ENCODE peak calls at places on chromosomes 12 and 14, in six cellular contexts. One of them, this sample, is unnamed.

GRCh38 chr14:39739796-39740195 is 307.6 kb upstream of the FBXO33 start:
- DNase-seq in AG09309: no peak
- DNase-seq in bronchial epithelial cell: no peak
- DNase-seq in AG08396: no peak
- DNase-seq in WTC11: no peak
- DNase-seq in brain microvascular endothelial cell: no peak
- DNase-seq in this sample: no peak

GRCh38 chr12:100215209-100215608 is 14.6 kb downstream of the ACTR6 start:
- DNase-seq in WTC11: no peak
- DNase-seq in brain microvascular endothelial cell: no peak
- DNase-seq in bronchial epithelial cell: peak
- DNase-seq in AG09309: no peak
- DNase-seq in AG08396: no peak
- DNase-seq in this sample: peak

GRCh38 chr12:2333516-2333915 is 280.7 kb downstream of the CACNA1C start:
- DNase-seq in AG09309: no peak
- DNase-seq in AG08396: no peak
- DNase-seq in WTC11: no peak
- DNase-seq in bronchial epithelial cell: no peak
- DNase-seq in brain microvascular endothelial cell: no peak
- DNase-seq in this sample: no peak

GRCh38 chr12:5260086-5260485 is 171.8 kb upstream of the NTF3 start:
- DNase-seq in bronchial epithelial cell: no peak
- DNase-seq in WTC11: no peak
- DNase-seq in AG08396: no peak
- DNase-seq in AG09309: no peak
- DNase-seq in brain microvascular endothelial cell: no peak
- DNase-seq in this sample: no peak

GRCh38 chr14:90419200-90419599 is 22.4 kb downstream of the CALM1 start:
- DNase-seq in AG08396: peak
- DNase-seq in bronchial epithelial cell: peak
- DNase-seq in AG09309: peak
- DNase-seq in WTC11: no peak
- DNase-seq in brain microvascular endothelial cell: peak
- DNase-seq in this sample: peak

GRCh38 chr14:81435578-81436295 is 35.6 kb upstream of the STON2 start:
- DNase-seq in bronchial epithelial cell: peak
- DNase-seq in AG08396: peak
- DNase-seq in brain microvascular endothelial cell: no peak
- DNase-seq in WTC11: peak
- DNase-seq in AG09309: no peak
- DNase-seq in this sample: no peak

GRCh38 chr12:112936927-112937326 is 1.3 kb upstream of the OAS3 start:
- DNase-seq in AG09309: no peak
- DNase-seq in bronchial epithelial cell: peak
- DNase-seq in AG08396: no peak
- DNase-seq in WTC11: no peak
- DNase-seq in brain microvascular endothelial cell: no peak
- DNase-seq in this sample: no peak

GRCh38 chr14:38286481-38286880 is 30.6 kb upstream of the CLEC14A start:
- DNase-seq in brain microvascular endothelial cell: no peak
- DNase-seq in AG09309: no peak
- DNase-seq in AG08396: no peak
- DNase-seq in WTC11: no peak
- DNase-seq in bronchial epithelial cell: no peak
- DNase-seq in this sample: no peak

GRCh38 chr14:23145794-23146422 is 26.9 kb upstream of the CEBPE start:
- DNase-seq in AG09309: no peak
- DNase-seq in bronchial epithelial cell: peak
- DNase-seq in WTC11: no peak
- DNase-seq in brain microvascular endothelial cell: no peak
- DNase-seq in AG08396: no peak
- DNase-seq in this sample: no peak

GRCh38 chr14:20973501-20973900 is 16.3 kb upstream of the METTL17 start:
- DNase-seq in bronchial epithelial cell: peak
- DNase-seq in AG09309: no peak
- DNase-seq in WTC11: no peak
- DNase-seq in AG08396: no peak
- DNase-seq in brain microvascular endothelial cell: no peak
- DNase-seq in this sample: no peak

GRCh38 chr14:32083789-32084188 is 6.7 kb downstream of the ARHGAP5 start:
- DNase-seq in AG09309: no peak
- DNase-seq in bronchial epithelial cell: no peak
- DNase-seq in AG08396: no peak
- DNase-seq in WTC11: no peak
- DNase-seq in brain microvascular endothelial cell: no peak
- DNase-seq in this sample: no peak

GRCh38 chr12:110200124-110200417 is 75.9 kb downstream of the IFT81 start:
- DNase-seq in AG08396: no peak
- DNase-seq in bronchial epithelial cell: peak
- DNase-seq in WTC11: no peak
- DNase-seq in brain microvascular endothelial cell: no peak
- DNase-seq in AG09309: no peak
- DNase-seq in this sample: no peak

GRCh38 chr14:39621223-39621622 is 189.0 kb upstream of the FBXO33 start:
- DNase-seq in AG08396: no peak
- DNase-seq in AG09309: no peak
- DNase-seq in bronchial epithelial cell: no peak
- DNase-seq in brain microvascular endothelial cell: no peak
- DNase-seq in WTC11: no peak
- DNase-seq in this sample: no peak

GRCh38 chr14:104651876-104652260 is 37.5 kb upstream of the INF2 start:
- DNase-seq in AG09309: no peak
- DNase-seq in WTC11: peak
- DNase-seq in AG08396: no peak
- DNase-seq in bronchial epithelial cell: no peak
- DNase-seq in brain microvascular endothelial cell: no peak
- DNase-seq in this sample: no peak

GRCh38 chr12:3492868-3493224 is 1.8 kb downstream of the PRMT8 start:
- DNase-seq in AG08396: no peak
- DNase-seq in WTC11: no peak
- DNase-seq in bronchial epithelial cell: no peak
- DNase-seq in brain microvascular endothelial cell: no peak
- DNase-seq in AG09309: no peak
- DNase-seq in this sample: no peak

GRCh38 chr14:23061995-23062394 is 4.7 kb upstream of the CDH24 start:
- DNase-seq in WTC11: no peak
- DNase-seq in AG09309: peak
- DNase-seq in bronchial epithelial cell: peak
- DNase-seq in brain microvascular endothelial cell: peak
- DNase-seq in AG08396: peak
- DNase-seq in this sample: peak

This sample was measured in stromal cell of bone marrow.